ENCODE peak calls at places on chromosomes 13 and 19, in five cellular contexts. Z is transverse colon, V is AG08395, D is ACHN, O is caudate nucleus. K is an unnamed sample.

GRCh38 chr19:23310729-23311211 is 60.6 kb upstream of the ZNF724 start:
- DNase-seq in Z (no peak), V (no peak), D (no peak), O (no peak), K (no peak)

GRCh38 chr19:49338023-49338677 is 2.9 kb downstream of the CD37 start:
- DNase-seq in Z (no peak), V (no peak), D (no peak), O (no peak), K (no peak)

GRCh38 chr13:106818971-106819370 is 251.0 kb upstream of the ARGLU1 start:
- DNase-seq in Z (no peak), V (no peak), D (no peak), O (no peak), K (no peak)

GRCh38 chr19:3849092-3849491 is 19.7 kb downstream of the ZFR2 start:
- DNase-seq in Z (peak), V (no peak), D (peak), O (no peak), K (peak)

GRCh38 chr13:20035130-20035529 is 76.6 kb downstream of the ZMYM2 start:
- DNase-seq in Z (no peak), V (no peak), D (no peak), O (no peak), K (no peak)

GRCh38 chr19:710767-711166 is 2.0 kb downstream of the PALM start:
- DNase-seq in Z (no peak), V (no peak), D (no peak), O (no peak), K (no peak)

GRCh38 chr19:31096930-31097329 is 252.3 kb downstream of the TSHZ3 start:
- DNase-seq in Z (peak), V (no peak), D (no peak), O (no peak), K (no peak)

GRCh38 chr13:24043590-24044350 is 116.8 kb upstream of the SPATA13 start:
- DNase-seq in Z (no peak), V (no peak), D (no peak), O (no peak), K (no peak)

K was measured in NCI-H1105 treated with DMSO at 0.1 percent for 48 hours.